ENCODE peak calls at places on chromosome 4, in four cellular contexts. One of them, this sample, is unnamed.

GRCh38 chr4:38677466-38677865 is 13.5 kb downstream of the KLF3 start:
- DNase-seq in WTC11: no peak
- DNase-seq in HTR-8/SVneo: no peak
- DNase-seq in CD8-positive, alpha-beta T cell: no peak
- DNase-seq in this sample: peak

GRCh38 chr4:144656857-144657256 is 10.9 kb downstream of the HHIP start:
- DNase-seq in WTC11: no peak
- DNase-seq in CD8-positive, alpha-beta T cell: no peak
- DNase-seq in HTR-8/SVneo: no peak
- DNase-seq in this sample: no peak

GRCh38 chr4:127406187-127406586 is 226.6 kb upstream of the INTU start:
- DNase-seq in WTC11: no peak
- DNase-seq in HTR-8/SVneo: no peak
- DNase-seq in CD8-positive, alpha-beta T cell: no peak
- DNase-seq in this sample: no peak

GRCh38 chr4:124641715-124642380 is 70.7 kb downstream of the ANKRD50 start:
- DNase-seq in CD8-positive, alpha-beta T cell: no peak
- DNase-seq in HTR-8/SVneo: peak
- DNase-seq in WTC11: no peak
- DNase-seq in this sample: no peak

GRCh38 chr4:102627831-102628523 is 126.8 kb downstream of the NFKB1 start:
- DNase-seq in HTR-8/SVneo: no peak
- DNase-seq in WTC11: no peak
- DNase-seq in CD8-positive, alpha-beta T cell: no peak
- DNase-seq in this sample: no peak

GRCh38 chr4:2923141-2923551 is 40.1 kb downstream of the NOP14 start:
- DNase-seq in HTR-8/SVneo: no peak
- DNase-seq in CD8-positive, alpha-beta T cell: no peak
- DNase-seq in WTC11: no peak
- DNase-seq in this sample: no peak

GRCh38 chr4:101217353-101218031 is 129.8 kb downstream of the PPP3CA start:
- DNase-seq in HTR-8/SVneo: no peak
- DNase-seq in CD8-positive, alpha-beta T cell: no peak
- DNase-seq in WTC11: no peak
- DNase-seq in this sample: no peak

GRCh38 chr4:188819243-188819642 is 680.0 kb downstream of the TRIML1 start:
- DNase-seq in CD8-positive, alpha-beta T cell: no peak
- DNase-seq in WTC11: no peak
- DNase-seq in HTR-8/SVneo: no peak
- DNase-seq in this sample: no peak

GRCh38 chr4:146335763-146336412 is 121.5 kb downstream of the REELD1 start:
- DNase-seq in WTC11: no peak
- DNase-seq in CD8-positive, alpha-beta T cell: no peak
- DNase-seq in HTR-8/SVneo: no peak
- DNase-seq in this sample: no peak

This sample was measured in natural killer cell.